ENCODE peak calls at places on chromosome 2, in ten cellular contexts. A is brain microvascular endothelial cell, Z is kidney tubule cell, G is NCI-H187 treated with DMSO at 0.1 percent for 48 hours, T is H54, U is psoas muscle, X is left lobe of liver, M is thoracic aorta, I is fibroblast of pulmonary artery, P is NCI-H1105. R is an unnamed sample.

GRCh38 chr2:28627722-28628480 is 123.7 kb upstream of the PPP1CB start:
- DNase-seq in Z (no peak), X (no peak), A (no peak), U (peak; percentile 75), I (peak; percentile 73), T (no peak), P (no peak), M (no peak), G (no peak), R (no peak)

GRCh38 chr2:63790913-63791312 is 50.8 kb upstream of the UGP2 start:
- DNase-seq in U (no peak), I (peak; percentile 90), P (no peak), M (no peak), G (no peak), A (peak; percentile 88), T (peak; percentile 10), Z (peak; percentile 74), X (no peak), R (peak; percentile 40)

GRCh38 chr2:10302479-10303173 is at the start of gene HPCAL1:
- DNase-seq in Z (peak; percentile 90), G (no peak), P (peak; percentile 71), U (peak; percentile 90), X (peak; percentile 99), M (no peak), T (peak; percentile 84), A (peak; percentile 43), I (peak; percentile 77), R (peak; percentile 26)

GRCh38 chr2:169806586-169806985 is 7.9 kb downstream of the SSB start:
- DNase-seq in P (no peak), M (no peak), U (no peak), A (no peak), Z (no peak), I (no peak), X (no peak), G (no peak), T (no peak), R (no peak)

GRCh38 chr2:166031054-166031453 is 77.5 kb upstream of the TTC21B start:
- DNase-seq in Z (peak; percentile 66), T (no peak), U (no peak), I (peak; percentile 3), M (no peak), A (no peak), X (no peak), G (no peak), P (no peak), R (peak; percentile 28)

GRCh38 chr2:179302764-179303561 is 38.3 kb upstream of the SESTD1 start:
- DNase-seq in U (no peak), M (no peak), P (no peak), X (no peak), I (peak; percentile 8), A (no peak), Z (no peak), G (no peak), T (no peak), R (no peak)

GRCh38 chr2:54720563-54720962 is 2.9 kb upstream of the EML6 start:
- DNase-seq in G (no peak), A (no peak), I (no peak), M (no peak), X (no peak), Z (no peak), U (no peak), T (no peak), P (no peak), R (no peak)

GRCh38 chr2:78029392-78029995 is 507.3 kb upstream of the LRRTM4 start:
- DNase-seq in T (no peak), P (no peak), Z (no peak), U (no peak), M (no peak), G (no peak), X (no peak), I (no peak), A (no peak), R (peak; percentile 1)

GRCh38 chr2:32002406-32002805 is 8.4 kb downstream of the MEMO1 start:
- DNase-seq in I (no peak), G (no peak), X (no peak), T (no peak), P (no peak), U (no peak), Z (no peak), M (no peak), A (no peak), R (no peak)

GRCh38 chr2:144132357-144132756 is 387.6 kb downstream of the ZEB2 start:
- DNase-seq in U (no peak), A (peak; percentile 88), T (no peak), G (no peak), M (no peak), I (peak; percentile 27), P (no peak), Z (no peak), X (no peak), R (peak; percentile 58)

GRCh38 chr2:201808070-201808469 is 1.7 kb downstream of the CDK15 start:
- DNase-seq in Z (no peak), T (no peak), X (no peak), P (no peak), A (no peak), I (no peak), U (no peak), G (no peak), M (no peak), R (no peak)

GRCh38 chr2:111900859-111901258 is 2.5 kb downstream of the MERTK start:
- DNase-seq in G (no peak), T (no peak), A (peak; percentile 36), M (no peak), X (no peak), U (no peak), I (peak; percentile 49), Z (peak; percentile 57), P (no peak), R (no peak)